ENCODE peak calls at places on chromosome 7, in four cellular contexts. S is psoas muscle, H is K562, N is uterus. W is an unnamed sample.

GRCh38 chr7:88151119-88151790 is 68.6 kb downstream of the SRI start:
- DNase-seq in N (no peak), S (no peak), H (no peak), W (no peak)

GRCh38 chr7:28862876-28863275 is 95.3 kb downstream of the TRIL start:
- DNase-seq in S (no peak), N (no peak), H (no peak), W (no peak)

GRCh38 chr7:125126376-125126775 is 196.8 kb upstream of the POT1 start:
- DNase-seq in H (no peak), S (no peak), N (no peak), W (no peak)

GRCh38 chr7:4744391-4745264 is 30.8 kb upstream of the AP5Z1 start:
- DNase-seq in N (peak; percentile 99), H (peak; percentile 90), S (peak; percentile 99), W (peak; percentile 100)

GRCh38 chr7:101222275-101222830 is 4.4 kb downstream of the ZNHIT1 start:
- DNase-seq in S (no peak), N (no peak), H (no peak), W (no peak)

GRCh38 chr7:2033586-2034135 is 199.1 kb downstream of the MAD1L1 start:
- DNase-seq in H (no peak), S (peak; percentile 1), N (no peak), W (peak; percentile 3)

GRCh38 chr7:5211730-5212482 is 21.9 kb downstream of the WIPI2 start:
- DNase-seq in S (no peak), N (no peak), H (no peak), W (no peak)

GRCh38 chr7:27890205-27890849 is 150.4 kb downstream of the TAX1BP1 start:
- DNase-seq in H (no peak), N (no peak), S (no peak), W (no peak)

GRCh38 chr7:149166142-149166541 is 18.9 kb downstream of the ZNF398 start:
- DNase-seq in S (no peak), H (no peak), N (no peak), W (no peak)

GRCh38 chr7:134587736-134588135 is 38.8 kb downstream of the AKR1B15 start:
- DNase-seq in H (no peak), N (no peak), S (no peak), W (no peak)

GRCh38 chr7:7553386-7553785 is 13.3 kb upstream of the MIOS start:
- DNase-seq in S (no peak), N (no peak), H (no peak), W (no peak)

GRCh38 chr7:13731643-13732042 is 257.8 kb downstream of the ETV1 start:
- DNase-seq in H (no peak), S (no peak), N (no peak), W (no peak)

GRCh38 chr7:98178321-98178720 is 32.9 kb upstream of the BHLHA15 start:
- DNase-seq in N (no peak), S (peak; percentile 57), H (no peak), W (peak; percentile 70)

GRCh38 chr7:13068032-13068431 is 380.6 kb downstream of the ARL4A start:
- DNase-seq in S (no peak), N (no peak), H (no peak), W (no peak)

GRCh38 chr7:12759112-12759511 is 71.7 kb downstream of the ARL4A start:
- DNase-seq in N (no peak), H (no peak), S (no peak), W (no peak)

GRCh38 chr7:147029935-147030334 is 913.3 kb downstream of the CNTNAP2 start:
- DNase-seq in N (no peak), H (no peak), S (no peak), W (no peak)

GRCh38 chr7:72308986-72309385 is 103.2 kb downstream of the CALN1 start:
- DNase-seq in H (no peak), N (no peak), S (no peak), W (no peak)

GRCh38 chr7:50793947-50794570 is 11.4 kb upstream of the GRB10 start:
- DNase-seq in N (no peak), H (no peak), S (no peak), W (no peak)

GRCh38 chr7:25059576-25059975 is 65.5 kb downstream of the CYCS start:
- DNase-seq in N (no peak), S (no peak), H (no peak), W (no peak)

GRCh38 chr7:155466814-155467675 is 9.1 kb downstream of the EN2 start:
- DNase-seq in H (no peak), N (no peak), S (no peak), W (no peak)

GRCh38 chr7:151012921-151013347 is 11.4 kb downstream of the ATG9B start:
- DNase-seq in H (peak; percentile 68), N (no peak), S (no peak), W (no peak)

GRCh38 chr7:106278695-106279094 is 6.1 kb downstream of the NAMPT start:
- DNase-seq in N (no peak), S (no peak), H (no peak), W (no peak)

GRCh38 chr7:82429408-82429807 is 14.2 kb downstream of the CACNA2D1 start:
- DNase-seq in S (no peak), N (no peak), H (no peak), W (no peak)

GRCh38 chr7:2049782-2050510 is 182.8 kb downstream of the MAD1L1 start:
- DNase-seq in N (no peak), S (peak; percentile 4), H (no peak), W (no peak)

GRCh38 chr7:79980376-79980775 is 154.3 kb upstream of the GNAI1 start:
- DNase-seq in S (no peak), N (no peak), H (no peak), W (no peak)

GRCh38 chr7:79979437-79979836 is 155.2 kb upstream of the GNAI1 start:
- DNase-seq in N (no peak), S (no peak), H (no peak), W (no peak)

GRCh38 chr7:79988642-79989041 is 146.0 kb upstream of the GNAI1 start:
- DNase-seq in N (no peak), S (no peak), H (no peak), W (no peak)

GRCh38 chr7:79982151-79982770 is 152.4 kb upstream of the GNAI1 start:
- DNase-seq in S (no peak), H (no peak), N (no peak), W (no peak)

DNA sequence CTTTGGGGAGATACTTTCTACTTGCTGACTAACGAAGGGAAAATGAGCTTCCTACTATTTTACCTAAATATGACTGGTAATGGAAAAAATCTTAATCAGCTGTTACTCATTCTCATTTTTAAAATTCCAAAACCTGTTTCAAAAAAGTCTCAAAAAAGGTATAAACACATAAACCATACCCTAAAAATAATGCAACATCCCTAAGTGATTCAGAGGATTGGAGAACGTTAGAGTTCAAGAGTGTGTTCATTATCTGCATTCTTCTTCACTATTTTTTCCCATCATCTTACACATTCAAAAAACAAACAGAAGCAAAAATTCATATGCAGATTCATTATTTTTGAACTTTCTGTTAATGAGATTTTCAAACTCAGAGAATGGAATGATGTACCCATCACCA is 150.4 kb upstream of the GNAI1 start:
- DNase-seq in S (no peak), N (no peak), H (no peak), W (no peak)
- H3K4me3 ChIP-seq in S (no peak overlapping the region), N (no peak overlapping the region), H (no peak overlapping the region), W (no peak overlapping the region)

DNA sequence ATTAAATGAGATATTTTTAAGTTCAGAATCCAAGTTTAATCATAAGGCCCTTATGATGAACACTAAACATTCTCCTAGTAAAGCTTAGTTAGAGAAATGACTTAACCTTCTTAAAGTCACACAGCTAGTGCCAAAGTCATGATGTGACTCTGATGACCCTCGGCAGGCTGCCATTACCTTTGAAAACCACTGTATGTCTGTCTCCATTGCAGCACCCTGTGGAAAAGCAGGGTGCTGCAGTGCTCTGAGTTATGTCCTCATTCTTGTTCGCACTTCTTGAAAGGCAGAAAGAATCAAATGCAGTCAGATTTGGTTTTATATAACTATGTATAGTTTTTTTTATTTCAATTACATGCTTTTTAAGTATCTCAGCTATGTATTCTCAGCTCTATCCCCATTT is 105.0 kb downstream of the PHTF2 start:
- DNase-seq in N (no peak), H (peak; percentile 62), S (peak; percentile 22), W (no peak)
- TF ChIP-seq CTCF in N (no peak), H (peak; percentile 68), S (peak; percentile 62), W (peak; percentile 45)

DNA sequence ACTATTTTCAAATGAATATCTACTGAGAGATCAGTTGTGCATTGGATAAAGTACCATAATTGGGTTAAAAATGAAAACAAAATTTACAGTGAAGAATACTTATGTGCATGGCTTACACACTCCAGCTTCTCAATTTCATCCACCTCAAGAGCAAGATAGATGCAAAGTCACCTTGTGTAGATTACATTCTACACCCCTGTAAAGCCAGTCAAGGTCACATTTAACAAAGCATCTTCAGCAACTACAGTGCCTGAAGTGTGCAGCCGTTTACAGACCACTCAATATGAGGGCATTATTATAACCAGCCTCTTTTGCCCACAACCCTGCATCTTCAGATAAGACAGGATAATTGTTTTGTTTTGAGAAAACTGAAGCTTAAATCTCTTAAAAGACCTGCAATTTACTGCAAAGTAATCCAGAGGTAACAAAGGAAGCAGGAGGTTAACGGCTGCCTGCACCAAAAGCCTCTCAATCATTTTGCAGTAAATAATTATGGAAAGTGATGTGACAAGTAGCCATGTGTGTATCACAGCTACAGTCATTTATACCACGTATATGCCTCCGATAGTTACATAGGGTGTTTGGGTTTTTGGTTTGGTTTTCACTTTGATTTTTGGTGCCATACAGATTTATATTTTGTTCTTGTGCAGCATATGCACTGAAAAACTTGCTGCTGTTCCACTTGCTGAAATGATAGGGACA is 4.9 kb downstream of the PURB start:
- DNase-seq in H (no peak), S (no peak), N (no peak), W (no peak)
- H3K4me3 ChIP-seq in H (peak overlapping the region; percentile 78), S (peak overlapping the region; percentile 97), N (no peak overlapping the region), W (peak overlapping the region; percentile 94)

GRCh38 chr7:43211276-43211675 is 98.8 kb downstream of the HECW1 start:
- DNase-seq in S (no peak), H (no peak), N (no peak), W (no peak)
- TF ChIP-seq CTCF in S (no peak), H (no peak), N (no peak), W (no peak)

GRCh38 chr7:92956575-92956974 is 120.2 kb upstream of the CDK6 start:
- DNase-seq in H (no peak), S (no peak), N (no peak), W (no peak)
- H3K4me3 ChIP-seq in H (no peak overlapping the region), S (no peak overlapping the region), N (no peak overlapping the region), W (no peak overlapping the region)

W was measured in left ventricle myocardium inferior.